ENCODE peak calls at places on chromosomes 3 and 15, in seven cellular contexts. J is NCI-H748 treated with DMSO at 0.1 percent for 48 hours; W is lower leg skin; Z is activated T-helper 1 cell treated with Interleukin-2 at 50 U/mL for 16 hours; A is activated CD8-positive, alpha-beta memory T cell treated with anti-CD3 and anti-CD28 coated beads, Interleukin-2, amount 10 ng/mL, durations not matched to agents 7 days and 5 days; C is stimulated activated CD4-positive, alpha-beta T cell treated with anti-CD3 and anti-CD28 coated beads, Interleukin-1b, Interleukin-23, amount 100 ng/mL, for 4 hours; H is myocyte. L is an unnamed sample.

GRCh38 chr15:41969851-41970431 is 2.4 kb downstream of the EHD4 start:
- DNase-seq in J (no peak), C (no peak), A (peak), Z (no peak), H (no peak), W (peak), L (peak)

GRCh38 chr3:5428607-5429516 is 241.4 kb downstream of the EDEM1 start:
- DNase-seq in A (no peak), W (no peak), C (no peak), Z (no peak), J (no peak), H (no peak), L (no peak)

GRCh38 chr3:11835028-11835639 is 11.6 kb downstream of the TAMM41 start:
- DNase-seq in C (no peak), W (no peak), Z (no peak), J (no peak), A (no peak), H (peak), L (no peak)

GRCh38 chr15:69657626-69658025 is 205.0 kb downstream of the RPLP1 start:
- DNase-seq in C (no peak), J (no peak), A (no peak), W (peak), Z (no peak), H (no peak), L (no peak)

GRCh38 chr3:193367868-193368267 is 10.7 kb downstream of the ATP13A5 start:
- DNase-seq in W (no peak), Z (no peak), J (no peak), C (no peak), A (no peak), H (no peak), L (no peak)

GRCh38 chr3:115165701-115166100 is 18.6 kb upstream of the ZBTB20 start:
- DNase-seq in W (no peak), C (no peak), Z (no peak), H (no peak), J (no peak), A (no peak), L (no peak)

GRCh38 chr3:187450791-187451190 is 82.6 kb downstream of the RTP4 start:
- DNase-seq in H (no peak), C (no peak), A (no peak), Z (no peak), W (no peak), J (no peak), L (no peak)

GRCh38 chr3:156620260-156620659 is 54.1 kb upstream of the TIPARP start:
- DNase-seq in W (no peak), H (no peak), J (peak), Z (no peak), A (no peak), C (no peak), L (no peak)

GRCh38 chr3:100087203-100087602 is 27.1 kb downstream of the FILIP1L start:
- DNase-seq in Z (no peak), W (no peak), C (no peak), A (peak), H (peak), J (no peak), L (no peak)

GRCh38 chr3:134737520-134737919 is 57.5 kb upstream of the EPHB1 start:
- DNase-seq in J (no peak), H (no peak), C (no peak), W (no peak), Z (no peak), A (no peak), L (no peak)

GRCh38 chr3:24086597-24087369 is 141.7 kb downstream of the NR1D2 start:
- DNase-seq in C (no peak), J (peak), W (no peak), A (no peak), Z (no peak), H (peak), L (no peak)

GRCh38 chr3:60055765-60056164 is 1005.9 kb upstream of the CFAP20DC start:
- DNase-seq in H (no peak), C (no peak), J (no peak), Z (no peak), A (no peak), W (no peak), L (no peak)

GRCh38 chr3:36309092-36309491 is 71.2 kb upstream of the STAC start:
- DNase-seq in C (no peak), Z (no peak), A (no peak), H (no peak), W (no peak), J (no peak), L (no peak)

L was measured in suprapubic skin.